ENCODE peak calls at places on chromosomes 7 and 10, in nine cellular contexts. X is neural progenitor cell, D is prostate gland, Q is heart right ventricle, W is astrocyte, K is GM12878, L is fibroblast of lung, E is stomach, A is lower lobe of right lung. N is an unnamed sample.

GRCh38 chr7:24721378-24722030 is 35.8 kb downstream of the GSDME start:
- DNase-seq in X (peak; percentile 42), D (no peak), K (no peak), W (no peak), Q (no peak), E (no peak), L (no peak), A (no peak), N (peak; percentile 74)

GRCh38 chr7:124071843-124072242 is 39.0 kb upstream of the TMEM229A start:
- DNase-seq in E (no peak), D (no peak), Q (no peak), X (no peak), A (no peak), K (no peak), W (no peak), L (no peak), N (peak; percentile 38)

GRCh38 chr10:14477408-14477710 is 146.6 kb upstream of the FRMD4A start:
- DNase-seq in D (no peak), Q (no peak), W (peak; percentile 84), E (no peak), K (no peak), L (peak; percentile 86), X (no peak), A (no peak), N (no peak)

GRCh38 chr7:142477079-142477651 is 219.3 kb upstream of the PRSS58 start:
- DNase-seq in W (peak; percentile 72), L (peak; percentile 75), X (no peak), A (no peak), E (no peak), Q (no peak), D (no peak), K (no peak), N (no peak)

GRCh38 chr10:110410329-110411046 is 87.2 kb upstream of the DUSP5 start:
- DNase-seq in D (no peak), A (peak; percentile 69), E (peak; percentile 76), X (no peak), K (no peak), L (peak; percentile 99), W (peak; percentile 98), Q (no peak), N (peak; percentile 95)

GRCh38 chr7:139108256-139109187 is 998 bp downstream of the ZC3HAV1 start:
- DNase-seq in L (peak; percentile 27), E (peak; percentile 38), W (peak; percentile 24), Q (peak; percentile 29), K (no peak), A (peak; percentile 53), D (peak; percentile 26), X (peak; percentile 66), N (peak; percentile 23)

GRCh38 chr10:63627881-63628296 is 106.7 kb downstream of the REEP3 start:
- DNase-seq in K (no peak), A (no peak), E (no peak), L (no peak), W (no peak), X (no peak), Q (no peak), D (no peak), N (peak; percentile 64)

GRCh38 chr7:77759294-77759889 is 38.8 kb downstream of the TMEM60 start:
- DNase-seq in W (peak; percentile 34), E (peak; percentile 67), L (peak; percentile 42), X (peak; percentile 63), D (peak; percentile 70), K (peak; percentile 38), A (no peak), Q (no peak), N (peak; percentile 83)

GRCh38 chr7:85184599-85185354 is 2.1 kb downstream of the SEMA3D start:
- DNase-seq in K (no peak), X (peak; percentile 71), W (peak; percentile 36), D (no peak), E (no peak), A (peak; percentile 43), Q (no peak), L (peak; percentile 47), N (peak; percentile 23)

GRCh38 chr7:85183296-85183695 is 3.6 kb downstream of the SEMA3D start:
- DNase-seq in L (no peak), D (no peak), E (no peak), A (no peak), K (no peak), W (no peak), Q (no peak), X (no peak), N (no peak)

GRCh38 chr7:85185355-85186082 is 1.3 kb downstream of the SEMA3D start:
- DNase-seq in A (peak; percentile 43), W (peak; percentile 60), D (peak; percentile 23), E (peak; percentile 42), X (peak; percentile 78), L (peak; percentile 71), K (no peak), Q (peak; percentile 55), N (peak; percentile 70)

GRCh38 chr7:85186083-85186520 is 754 bp downstream of the SEMA3D start:
- DNase-seq in D (peak; percentile 26), X (peak; percentile 69), A (no peak), W (peak; percentile 59), Q (peak; percentile 14), K (no peak), L (peak; percentile 68), E (peak; percentile 26), N (peak; percentile 62)

GRCh38 chr7:85186521-85187241 is at the start of gene SEMA3D:
- DNase-seq in Q (peak; percentile 67), L (peak; percentile 85), W (peak; percentile 74), E (peak; percentile 78), D (peak; percentile 66), A (peak; percentile 66), X (peak; percentile 92), K (no peak), N (peak; percentile 84)
- TF ChIP-seq CTCF in Q (peak; percentile 71), L (peak; percentile 71), W (peak; percentile 56), E (peak; percentile 71), D (peak; percentile 74), A (peak; percentile 73), X (peak; percentile 92), K (peak; percentile 61), N (peak; percentile 83)

GRCh38 chr7:29614229-29614628 is 50.6 kb downstream of the PRR15 start:
- DNase-seq in K (no peak), Q (no peak), X (no peak), L (no peak), W (no peak), D (no peak), A (no peak), E (no peak), N (peak; percentile 32)

GRCh38 chr7:29610031-29610490 is 46.4 kb downstream of the PRR15 start:
- DNase-seq in K (no peak), L (no peak), E (no peak), W (no peak), Q (no peak), X (no peak), D (no peak), A (no peak), N (no peak)

GRCh38 chr7:29613100-29613499 is 49.5 kb downstream of the PRR15 start:
- DNase-seq in X (peak; percentile 28), E (no peak), W (no peak), A (no peak), L (no peak), Q (no peak), D (no peak), K (no peak), N (no peak)

GRCh38 chr7:29611941-29612527 is 48.4 kb downstream of the PRR15 start:
- DNase-seq in K (no peak), A (no peak), L (no peak), X (no peak), D (no peak), Q (no peak), W (no peak), E (no peak), N (no peak)

DNA sequence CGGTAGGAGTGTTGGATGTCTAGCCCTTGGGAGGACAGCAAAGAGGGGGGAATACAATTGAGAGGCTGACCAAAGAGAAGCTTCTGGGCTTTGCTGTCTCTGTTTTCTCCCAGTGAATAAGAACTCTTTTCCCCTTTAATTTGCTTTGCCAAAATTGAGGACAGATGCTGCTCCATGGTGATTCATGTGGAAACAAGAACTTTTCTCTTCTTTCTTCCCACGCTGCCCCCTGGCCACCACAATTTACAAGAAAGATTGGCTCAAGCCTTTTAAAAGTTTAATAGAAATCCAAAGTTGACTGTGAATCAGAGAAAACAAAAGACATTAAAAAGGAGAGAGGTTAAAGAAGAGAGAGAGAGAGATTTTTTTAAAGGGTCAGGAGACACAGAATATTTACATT is 49.0 kb downstream of the PRR15 start:
- DNase-seq in L (peak; percentile 75), X (no peak), E (no peak), Q (no peak), K (no peak), W (peak; percentile 66), D (no peak), A (no peak), N (peak; percentile 60)
- H3K4me1 ChIP-seq in L (peaks cover 2% of the 10 kb centered on the region), X (peaks cover 11% of the 10 kb centered on the region), E (peaks cover 22% of the 10 kb centered on the region), Q (no peaks in the 10 kb centered on the region), K (no peaks in the 10 kb centered on the region), W (peaks cover 11% of the 10 kb centered on the region), D (no peaks in the 10 kb centered on the region), A (peaks cover 6% of the 10 kb centered on the region), N (peaks cover 51% of the 10 kb centered on the region)

GRCh38 chr7:18694911-18695310 is 199.4 kb downstream of the HDAC9 start:
- DNase-seq in Q (no peak), E (no peak), X (no peak), K (no peak), A (no peak), W (no peak), D (no peak), L (no peak), N (no peak)

GRCh38 chr7:18702071-18702829 is 206.7 kb downstream of the HDAC9 start:
- DNase-seq in L (no peak), D (no peak), Q (no peak), X (no peak), A (no peak), E (no peak), W (no peak), K (no peak), N (no peak)

GRCh38 chr7:18703743-18704142 is 208.2 kb downstream of the HDAC9 start:
- DNase-seq in L (peak; percentile 6), E (no peak), K (no peak), A (no peak), D (no peak), W (no peak), Q (no peak), X (no peak), N (no peak)

GRCh38 chr7:18698258-18698734 is 202.7 kb downstream of the HDAC9 start:
- DNase-seq in A (no peak), L (no peak), X (no peak), W (no peak), K (no peak), Q (no peak), E (no peak), D (no peak), N (no peak)

DNA sequence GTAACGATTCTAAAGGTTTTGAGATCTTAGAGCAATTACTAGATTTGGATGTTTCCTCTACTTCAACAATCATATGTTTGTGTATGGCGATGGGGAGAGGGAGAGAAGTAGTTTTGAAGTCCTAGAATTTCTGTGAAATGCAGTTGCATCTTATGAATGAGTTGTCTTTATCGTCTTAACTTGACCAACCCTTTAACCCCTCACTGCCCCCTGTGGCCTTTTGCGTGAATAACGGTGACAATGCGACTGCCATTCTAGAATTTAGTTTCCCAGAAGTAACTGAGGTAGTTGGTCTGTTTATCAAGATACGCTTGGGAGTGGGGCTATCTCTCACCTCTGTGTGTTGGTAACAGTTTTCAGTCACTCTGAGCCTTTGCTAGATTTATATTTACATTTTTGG is 204.6 kb downstream of the HDAC9 start:
- DNase-seq in W (no peak), A (no peak), Q (no peak), D (no peak), E (no peak), X (peak; percentile 33), L (no peak), K (no peak), N (peak; percentile 44)
- TF ChIP-seq CTCF in W (peak; percentile 6), A (no peak), Q (no peak), D (no peak), E (no peak), X (peak; percentile 45), L (no peak), K (peak; percentile 38), N (peak; percentile 56)

DNA sequence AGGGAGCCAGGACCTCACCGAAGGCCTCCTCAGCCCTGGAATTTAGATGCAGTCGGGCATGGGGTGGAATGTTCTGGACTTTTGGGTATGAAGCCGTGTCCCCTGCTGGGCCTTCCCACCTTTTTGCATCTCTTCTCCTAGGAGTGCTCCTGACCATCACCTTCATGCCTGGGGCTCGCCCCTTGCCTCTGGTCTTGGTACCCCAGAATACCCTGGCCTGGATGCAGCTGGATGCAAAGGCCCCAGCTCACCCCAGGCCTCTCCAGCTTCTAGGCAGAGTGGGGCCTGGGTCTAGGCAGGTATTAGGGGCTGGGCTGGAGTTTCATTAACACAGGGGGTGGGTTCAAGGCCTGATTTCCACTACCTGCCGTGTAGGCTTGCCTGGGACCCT is 9.9 kb downstream of the AQP1 start:
- DNase-seq in W (no peak), E (no peak), Q (no peak), L (no peak), X (no peak), A (no peak), K (no peak), D (no peak), N (no peak)
- H3K4me1 ChIP-seq in W (peaks cover 20% of the 10 kb centered on the region), E (peaks cover 45% of the 10 kb centered on the region), Q (peaks cover 66% of the 10 kb centered on the region), L (peaks cover 9% of the 10 kb centered on the region), X (peaks cover 13% of the 10 kb centered on the region), A (peaks cover 58% of the 10 kb centered on the region), K (no peaks in the 10 kb centered on the region), D (no peaks in the 10 kb centered on the region), N (peaks cover 22% of the 10 kb centered on the region)

N was measured in PC-3.